ENCODE peak calls at places on chromosomes 11 and 22, in five cellular contexts. One of them, this sample, is unnamed.
A peak's percentile ranks its signal among the peaks of the same experiment; 100 is the strongest.

GRCh38 chr11:35257287-35257686 is 118.3 kb downstream of the CD44 start:
- DNase-seq in bronchial epithelial cell: no peak
- DNase-seq in lower lobe of right lung: no peak
- DNase-seq in heart left ventricle: no peak
- DNase-seq in psoas muscle: no peak
- DNase-seq in this sample: no peak

GRCh38 chr11:77665240-77665965 is 27.8 kb upstream of the CLNS1A start:
- DNase-seq in lower lobe of right lung: no peak
- DNase-seq in bronchial epithelial cell: no peak
- DNase-seq in heart left ventricle: no peak
- DNase-seq in psoas muscle: no peak
- DNase-seq in this sample: no peak

GRCh38 chr11:45264839-45265515 is 21.2 kb downstream of the SYT13 start:
- DNase-seq in psoas muscle: no peak
- DNase-seq in heart left ventricle: no peak
- DNase-seq in lower lobe of right lung: no peak
- DNase-seq in bronchial epithelial cell: peak; percentile 95
- DNase-seq in this sample: no peak

GRCh38 chr22:19213496-19214473 is 35.2 kb upstream of the SLC25A1 start:
- DNase-seq in bronchial epithelial cell: no peak
- DNase-seq in lower lobe of right lung: no peak
- DNase-seq in heart left ventricle: no peak
- DNase-seq in psoas muscle: no peak
- DNase-seq in this sample: no peak

GRCh38 chr22:21856197-21856596 is 11.2 kb downstream of the MAPK1 start:
- DNase-seq in heart left ventricle: peak; percentile 32
- DNase-seq in bronchial epithelial cell: no peak
- DNase-seq in psoas muscle: no peak
- DNase-seq in lower lobe of right lung: no peak
- DNase-seq in this sample: no peak

GRCh38 chr11:45073575-45074225 is 72.7 kb upstream of the PRDM11 start:
- DNase-seq in bronchial epithelial cell: peak; percentile 7
- DNase-seq in psoas muscle: no peak
- DNase-seq in heart left ventricle: no peak
- DNase-seq in lower lobe of right lung: no peak
- DNase-seq in this sample: no peak

GRCh38 chr11:12581923-12582322 is 92.3 kb upstream of the TEAD1 start:
- DNase-seq in lower lobe of right lung: peak; percentile 63
- DNase-seq in heart left ventricle: no peak
- DNase-seq in bronchial epithelial cell: peak; percentile 83
- DNase-seq in psoas muscle: no peak
- DNase-seq in this sample: no peak

GRCh38 chr22:29396126-29396525 is 7.8 kb upstream of the AP1B1 start:
- DNase-seq in bronchial epithelial cell: no peak
- DNase-seq in heart left ventricle: no peak
- DNase-seq in lower lobe of right lung: no peak
- DNase-seq in psoas muscle: no peak
- DNase-seq in this sample: no peak

GRCh38 chr11:8192016-8192895 is 23.4 kb upstream of the RIC3 start:
- DNase-seq in psoas muscle: peak; percentile 65
- DNase-seq in heart left ventricle: peak; percentile 60
- DNase-seq in bronchial epithelial cell: peak; percentile 59
- DNase-seq in lower lobe of right lung: peak; percentile 61
- DNase-seq in this sample: peak; percentile 51

GRCh38 chr11:128582496-128583366 is 4.6 kb downstream of the ETS1 start:
- DNase-seq in lower lobe of right lung: no peak
- DNase-seq in heart left ventricle: peak; percentile 43
- DNase-seq in bronchial epithelial cell: peak; percentile 96
- DNase-seq in psoas muscle: peak; percentile 62
- DNase-seq in this sample: no peak

GRCh38 chr11:71322861-71323582 is 70.6 kb upstream of the SHANK2 start:
- DNase-seq in psoas muscle: no peak
- DNase-seq in bronchial epithelial cell: no peak
- DNase-seq in heart left ventricle: no peak
- DNase-seq in lower lobe of right lung: no peak
- DNase-seq in this sample: no peak

GRCh38 chr22:50621491-50621880 is 6.5 kb downstream of the ARSA start:
- DNase-seq in psoas muscle: no peak
- DNase-seq in lower lobe of right lung: no peak
- DNase-seq in heart left ventricle: no peak
- DNase-seq in bronchial epithelial cell: peak; percentile 21
- DNase-seq in this sample: no peak

GRCh38 chr11:72598901-72599300 is 75.3 kb downstream of the PDE2A start:
- DNase-seq in lower lobe of right lung: no peak
- DNase-seq in psoas muscle: peak; percentile 70
- DNase-seq in bronchial epithelial cell: no peak
- DNase-seq in heart left ventricle: peak; percentile 72
- DNase-seq in this sample: peak; percentile 29

GRCh38 chr11:94024547-94024946 is 3.4 kb downstream of the HEPHL1 start:
- DNase-seq in bronchial epithelial cell: no peak
- DNase-seq in lower lobe of right lung: no peak
- DNase-seq in heart left ventricle: no peak
- DNase-seq in psoas muscle: no peak
- DNase-seq in this sample: no peak

GRCh38 chr11:123548774-123549173 is 105.7 kb downstream of the SCN3B start:
- DNase-seq in heart left ventricle: no peak
- DNase-seq in psoas muscle: no peak
- DNase-seq in lower lobe of right lung: no peak
- DNase-seq in bronchial epithelial cell: no peak
- DNase-seq in this sample: no peak

GRCh38 chr11:125164422-125165110 is at the start of gene PKNOX2:
- DNase-seq in heart left ventricle: peak; percentile 78
- DNase-seq in lower lobe of right lung: peak; percentile 68
- DNase-seq in psoas muscle: peak; percentile 92
- DNase-seq in bronchial epithelial cell: peak; percentile 24
- DNase-seq in this sample: peak; percentile 86

GRCh38 chr11:87300640-87301381 is 263.1 kb downstream of the TMEM135 start:
- DNase-seq in lower lobe of right lung: no peak
- DNase-seq in heart left ventricle: no peak
- DNase-seq in bronchial epithelial cell: peak; percentile 7
- DNase-seq in psoas muscle: no peak
- DNase-seq in this sample: no peak

GRCh38 chr22:40526960-40527359 is 109.6 kb downstream of the MRTFA start:
- DNase-seq in heart left ventricle: no peak
- DNase-seq in psoas muscle: no peak
- DNase-seq in bronchial epithelial cell: no peak
- DNase-seq in lower lobe of right lung: no peak
- DNase-seq in this sample: no peak

GRCh38 chr22:45211435-45211834 is 29.3 kb downstream of the KIAA0930 start:
- DNase-seq in heart left ventricle: no peak
- DNase-seq in lower lobe of right lung: no peak
- DNase-seq in psoas muscle: peak; percentile 30
- DNase-seq in bronchial epithelial cell: no peak
- DNase-seq in this sample: no peak

GRCh38 chr11:15969701-15970329 is 386.5 kb downstream of the SOX6 start:
- DNase-seq in heart left ventricle: no peak
- DNase-seq in bronchial epithelial cell: peak; percentile 99
- DNase-seq in lower lobe of right lung: no peak
- DNase-seq in psoas muscle: no peak
- DNase-seq in this sample: no peak

GRCh38 chr11:36627471-36627870 is 29.4 kb upstream of the RAG2 start:
- DNase-seq in heart left ventricle: no peak
- DNase-seq in bronchial epithelial cell: no peak
- DNase-seq in lower lobe of right lung: no peak
- DNase-seq in psoas muscle: no peak
- DNase-seq in this sample: no peak

GRCh38 chr22:32957093-32957835 is 100.9 kb downstream of the SYN3 start:
- DNase-seq in psoas muscle: no peak
- DNase-seq in bronchial epithelial cell: peak; percentile 54
- DNase-seq in heart left ventricle: no peak
- DNase-seq in lower lobe of right lung: no peak
- DNase-seq in this sample: no peak

GRCh38 chr11:83951521-83951920 is 665.4 kb upstream of the CCDC90B start:
- DNase-seq in psoas muscle: no peak
- DNase-seq in bronchial epithelial cell: peak; percentile 5
- DNase-seq in lower lobe of right lung: no peak
- DNase-seq in heart left ventricle: no peak
- DNase-seq in this sample: no peak

GRCh38 chr11:6303657-6304056 is 16.6 kb downstream of the CAVIN3 start:
- DNase-seq in bronchial epithelial cell: no peak
- DNase-seq in psoas muscle: no peak
- DNase-seq in lower lobe of right lung: no peak
- DNase-seq in heart left ventricle: no peak
- DNase-seq in this sample: no peak

GRCh38 chr11:65468874-65469333 is 29.9 kb upstream of the MALAT1 start:
- DNase-seq in lower lobe of right lung: peak; percentile 91
- DNase-seq in bronchial epithelial cell: peak; percentile 84
- DNase-seq in psoas muscle: no peak
- DNase-seq in heart left ventricle: no peak
- DNase-seq in this sample: peak; percentile 75
- TF ChIP-seq CTCF in lower lobe of right lung: peak; percentile 73
- TF ChIP-seq CTCF in bronchial epithelial cell: peak; percentile 93
- TF ChIP-seq CTCF in psoas muscle: peak; percentile 50
- TF ChIP-seq CTCF in heart left ventricle: peak; percentile 50
- TF ChIP-seq CTCF in this sample: peak; percentile 75

GRCh38 chr11:119727523-119728081 is 1.4 kb downstream of the NECTIN1 start:
- DNase-seq in lower lobe of right lung: peak; percentile 61
- DNase-seq in heart left ventricle: peak; percentile 42
- DNase-seq in psoas muscle: peak; percentile 62
- DNase-seq in bronchial epithelial cell: no peak
- DNase-seq in this sample: peak; percentile 30
- TF ChIP-seq CTCF in lower lobe of right lung: peak; percentile 26
- TF ChIP-seq CTCF in heart left ventricle: peak; percentile 6
- TF ChIP-seq CTCF in psoas muscle: peak; percentile 12
- TF ChIP-seq CTCF in bronchial epithelial cell: peak; percentile 34
- TF ChIP-seq CTCF in this sample: peak; percentile 32

GRCh38 chr11:134795017-134795416 is 383.0 kb upstream of the B3GAT1 start:
- DNase-seq in psoas muscle: no peak
- DNase-seq in heart left ventricle: no peak
- DNase-seq in lower lobe of right lung: no peak
- DNase-seq in bronchial epithelial cell: no peak
- DNase-seq in this sample: no peak

GRCh38 chr11:134800130-134800529 is 388.1 kb upstream of the B3GAT1 start:
- DNase-seq in lower lobe of right lung: no peak
- DNase-seq in heart left ventricle: no peak
- DNase-seq in psoas muscle: no peak
- DNase-seq in bronchial epithelial cell: no peak
- DNase-seq in this sample: no peak

GRCh38 chr11:134800826-134801225 is 388.8 kb upstream of the B3GAT1 start:
- DNase-seq in psoas muscle: no peak
- DNase-seq in bronchial epithelial cell: no peak
- DNase-seq in lower lobe of right lung: no peak
- DNase-seq in heart left ventricle: no peak
- DNase-seq in this sample: no peak

GRCh38 chr11:134794192-134794591 is 382.1 kb upstream of the B3GAT1 start:
- DNase-seq in bronchial epithelial cell: no peak
- DNase-seq in psoas muscle: no peak
- DNase-seq in heart left ventricle: no peak
- DNase-seq in lower lobe of right lung: no peak
- DNase-seq in this sample: no peak

GRCh38 chr11:134797411-134798089 is 385.5 kb upstream of the B3GAT1 start:
- DNase-seq in lower lobe of right lung: no peak
- DNase-seq in psoas muscle: no peak
- DNase-seq in bronchial epithelial cell: no peak
- DNase-seq in heart left ventricle: no peak
- DNase-seq in this sample: no peak
- TF ChIP-seq CTCF in lower lobe of right lung: no peak
- TF ChIP-seq CTCF in psoas muscle: no peak
- TF ChIP-seq CTCF in bronchial epithelial cell: no peak
- TF ChIP-seq CTCF in heart left ventricle: no peak
- TF ChIP-seq CTCF in this sample: no peak

DNA sequence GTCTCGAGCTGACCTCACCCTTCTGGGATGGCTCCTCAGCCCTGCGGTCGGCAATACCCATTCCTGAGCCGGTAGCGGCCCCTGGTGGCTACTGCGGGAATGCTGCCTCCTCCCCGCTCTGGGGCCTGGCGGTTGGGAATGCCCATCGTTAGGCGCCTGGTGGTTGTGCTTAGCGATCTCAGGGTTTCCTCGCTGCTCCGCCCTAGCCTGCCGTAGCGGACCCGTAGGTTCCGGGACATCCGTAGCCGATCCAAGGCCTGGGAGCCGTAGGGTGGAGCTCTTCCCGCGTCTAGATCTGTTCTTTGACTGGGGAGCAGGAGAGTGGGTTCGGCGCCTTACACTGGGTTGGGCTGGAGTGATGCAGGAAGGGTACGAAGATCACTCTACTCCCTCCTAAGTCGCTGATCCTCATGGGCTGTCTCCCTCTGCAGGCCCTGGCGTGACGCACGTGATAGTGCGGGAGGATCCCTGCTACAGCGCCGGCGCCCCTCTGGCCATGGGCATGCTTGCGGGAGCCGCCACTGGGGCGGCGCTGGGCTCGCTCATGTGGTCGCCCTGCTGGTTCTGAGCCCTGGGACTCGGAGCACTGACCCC is 14.8 kb downstream of the PLEKHB1 start:
- DNase-seq in bronchial epithelial cell: peak; percentile 67
- DNase-seq in psoas muscle: peak; percentile 95
- DNase-seq in lower lobe of right lung: peak; percentile 90
- DNase-seq in heart left ventricle: peak; percentile 89
- DNase-seq in this sample: peak; percentile 96
- TF ChIP-seq CTCF in bronchial epithelial cell: peak; percentile 98
- TF ChIP-seq CTCF in psoas muscle: peak; percentile 99
- TF ChIP-seq CTCF in lower lobe of right lung: peak; percentile 100
- TF ChIP-seq CTCF in heart left ventricle: peak; percentile 99
- TF ChIP-seq CTCF in this sample: peak; percentile 98

GRCh38 chr11:20671856-20672546 is 2.6 kb downstream of the NELL1 start:
- DNase-seq in psoas muscle: no peak
- DNase-seq in heart left ventricle: no peak
- DNase-seq in lower lobe of right lung: no peak
- DNase-seq in bronchial epithelial cell: peak; percentile 16
- DNase-seq in this sample: no peak
- TF ChIP-seq CTCF in psoas muscle: no peak
- TF ChIP-seq CTCF in heart left ventricle: no peak
- TF ChIP-seq CTCF in lower lobe of right lung: no peak
- TF ChIP-seq CTCF in bronchial epithelial cell: peak; percentile 40
- TF ChIP-seq CTCF in this sample: peak; percentile 41

GRCh38 chr11:1484716-1485503 is 1.7 kb downstream of the MOB2 start:
- DNase-seq in heart left ventricle: peak; percentile 57
- DNase-seq in bronchial epithelial cell: no peak
- DNase-seq in psoas muscle: peak; percentile 57
- DNase-seq in lower lobe of right lung: peak; percentile 34
- DNase-seq in this sample: no peak
- TF ChIP-seq CTCF in heart left ventricle: no peak
- TF ChIP-seq CTCF in bronchial epithelial cell: no peak
- TF ChIP-seq CTCF in psoas muscle: no peak
- TF ChIP-seq CTCF in lower lobe of right lung: no peak
- TF ChIP-seq CTCF in this sample: no peak

GRCh38 chr11:118012083-118012669 is 26.0 kb downstream of the IL10RA start:
- DNase-seq in psoas muscle: peak; percentile 56
- DNase-seq in bronchial epithelial cell: peak; percentile 85
- DNase-seq in heart left ventricle: peak; percentile 46
- DNase-seq in lower lobe of right lung: peak; percentile 72
- DNase-seq in this sample: no peak
- TF ChIP-seq CTCF in psoas muscle: no peak
- TF ChIP-seq CTCF in bronchial epithelial cell: no peak
- TF ChIP-seq CTCF in heart left ventricle: no peak
- TF ChIP-seq CTCF in lower lobe of right lung: no peak
- TF ChIP-seq CTCF in this sample: no peak

GRCh38 chr11:96114178-96115070 is 190.5 kb upstream of the MTMR2 start:
- DNase-seq in psoas muscle: no peak
- DNase-seq in lower lobe of right lung: no peak
- DNase-seq in heart left ventricle: no peak
- DNase-seq in bronchial epithelial cell: peak; percentile 68
- DNase-seq in this sample: no peak
- TF ChIP-seq CTCF in psoas muscle: no peak
- TF ChIP-seq CTCF in lower lobe of right lung: no peak
- TF ChIP-seq CTCF in heart left ventricle: no peak
- TF ChIP-seq CTCF in bronchial epithelial cell: no peak
- TF ChIP-seq CTCF in this sample: no peak

GRCh38 chr22:17407643-17408042 is 38.4 kb downstream of the CECR2 start:
- DNase-seq in heart left ventricle: peak; percentile 42
- DNase-seq in psoas muscle: no peak
- DNase-seq in lower lobe of right lung: no peak
- DNase-seq in bronchial epithelial cell: no peak
- DNase-seq in this sample: no peak
- TF ChIP-seq CTCF in heart left ventricle: no peak
- TF ChIP-seq CTCF in psoas muscle: no peak
- TF ChIP-seq CTCF in lower lobe of right lung: no peak
- TF ChIP-seq CTCF in bronchial epithelial cell: no peak
- TF ChIP-seq CTCF in this sample: no peak